ENCODE peak calls at places on chromosomes 4 and X, in nine cellular contexts. F is HFF-Myc; Q is GM04504; W is AG04449; A is NAMALWA; D is cardiac fibroblast; T is naive B cell; H is stimulated activated CD4-positive, alpha-beta T cell treated with anti-CD3 and anti-CD28 coated beads, Interleukin-15, amount 100 ng/mL, for 1 hour; S is CD4-positive, alpha-beta T cell. Y is an unnamed sample.

GRCh38 chr4:97978791-97979488 is 164.3 kb downstream of the STPG2 start:
- DNase-seq in T (no peak), Q (no peak), F (no peak), S (no peak), A (no peak), H (no peak), D (no peak), W (no peak), Y (no peak)

GRCh38 chr4:125254111-125254510 is 60.6 kb upstream of the FAT4 start:
- DNase-seq in T (no peak), A (no peak), S (no peak), D (peak; percentile 12), F (no peak), H (no peak), W (peak; percentile 26), Q (no peak), Y (peak; percentile 29)

GRCh38 chrX:108186811-108187210 is 95.2 kb downstream of the ATG4A start:
- DNase-seq in T (no peak), A (no peak), W (peak; percentile 19), F (peak; percentile 56), Q (peak; percentile 10), H (no peak), D (peak; percentile 59), S (no peak), Y (peak; percentile 43)

GRCh38 chrX:6279277-6279909 is 50.7 kb upstream of the NLGN4X start:
- DNase-seq in Q (no peak), A (no peak), T (no peak), S (no peak), F (no peak), D (no peak), H (no peak), W (no peak), Y (no peak)

GRCh38 chr4:147846318-147847135 is 114.6 kb downstream of the ARHGAP10 start:
- DNase-seq in S (no peak), H (no peak), F (no peak), T (no peak), A (no peak), D (peak; percentile 33), Q (no peak), W (no peak), Y (no peak)

GRCh38 chr4:125928652-125929051 is 613.9 kb downstream of the FAT4 start:
- DNase-seq in T (no peak), H (no peak), S (no peak), Q (no peak), D (no peak), F (no peak), W (no peak), A (no peak), Y (no peak)

GRCh38 chrX:46317158-46317557 is 228.1 kb downstream of the ZNF674 start:
- DNase-seq in D (no peak), H (no peak), Q (no peak), S (no peak), A (no peak), W (no peak), T (no peak), F (no peak), Y (no peak)

GRCh38 chr4:185236155-185236503 is 26.7 kb downstream of the SNX25 start:
- DNase-seq in F (no peak), W (no peak), T (no peak), D (no peak), A (no peak), S (no peak), Q (no peak), H (no peak), Y (no peak)

GRCh38 chrX:47446971-47447370 is 36.1 kb downstream of the ZNF41 start:
- DNase-seq in T (no peak), A (no peak), D (no peak), Q (no peak), H (no peak), F (no peak), S (no peak), W (no peak), Y (no peak)

GRCh38 chr4:16573744-16574143 is 324.7 kb downstream of the LDB2 start:
- DNase-seq in T (no peak), W (no peak), Q (peak; percentile 81), H (no peak), F (no peak), S (no peak), D (peak; percentile 80), A (no peak), Y (peak; percentile 47)

Y was measured in fibroblast of the conjunctiva.